ENCODE peak calls at places on chromosomes 3 and 15, in five cellular contexts. U, P, C, T and B are unnamed samples.

GRCh38 chr15:85671156-85671555 is 123.6 kb downstream of the KLHL25 start:
- DNase-seq in U (no peak), P (no peak), C (no peak), T (peak), B (no peak)

GRCh38 chr3:188278717-188279324 is 124.9 kb downstream of the LPP start:
- DNase-seq in U (no peak), P (no peak), C (no peak), T (no peak), B (no peak)

GRCh38 chr3:177080122-177080521 is 117.2 kb downstream of the TBL1XR1 start:
- DNase-seq in U (no peak), P (no peak), C (no peak), T (no peak), B (no peak)

GRCh38 chr15:77867266-77868047 is 210.1 kb downstream of the TBC1D2B start:
- DNase-seq in U (no peak), P (peak), C (no peak), T (no peak), B (peak)

GRCh38 chr15:76165951-76166350 is 106.2 kb downstream of the TMEM266 start:
- DNase-seq in U (no peak), P (no peak), C (no peak), T (no peak), B (no peak)

GRCh38 chr15:63251701-63252100 is 25.7 kb upstream of the APH1B start:
- DNase-seq in U (no peak), P (no peak), C (no peak), T (no peak), B (no peak)

GRCh38 chr3:135142530-135142929 is 347.5 kb downstream of the EPHB1 start:
- DNase-seq in U (no peak), P (no peak), C (no peak), T (no peak), B (no peak)

GRCh38 chr15:39770748-39771689 is 11.6 kb downstream of the FSIP1 start:
- DNase-seq in U (no peak), P (no peak), C (no peak), T (no peak), B (no peak)

GRCh38 chr3:196141052-196141865 is 59.4 kb upstream of the TFRC start:
- DNase-seq in U (no peak), P (no peak), C (no peak), T (no peak), B (peak)

GRCh38 chr3:127542441-127542952 is 48.0 kb downstream of the TPRA1 start:
- DNase-seq in U (no peak), P (no peak), C (no peak), T (no peak), B (no peak)

GRCh38 chr3:127544806-127545545 is 45.6 kb downstream of the TPRA1 start:
- DNase-seq in U (no peak), P (no peak), C (no peak), T (no peak), B (no peak)

GRCh38 chr3:127543441-127543840 is 47.1 kb downstream of the TPRA1 start:
- DNase-seq in U (no peak), P (no peak), C (no peak), T (no peak), B (no peak)

GRCh38 chr3:127545711-127546457 is 44.6 kb downstream of the TPRA1 start:
- DNase-seq in U (no peak), P (no peak), C (no peak), T (no peak), B (peak)

DNA sequence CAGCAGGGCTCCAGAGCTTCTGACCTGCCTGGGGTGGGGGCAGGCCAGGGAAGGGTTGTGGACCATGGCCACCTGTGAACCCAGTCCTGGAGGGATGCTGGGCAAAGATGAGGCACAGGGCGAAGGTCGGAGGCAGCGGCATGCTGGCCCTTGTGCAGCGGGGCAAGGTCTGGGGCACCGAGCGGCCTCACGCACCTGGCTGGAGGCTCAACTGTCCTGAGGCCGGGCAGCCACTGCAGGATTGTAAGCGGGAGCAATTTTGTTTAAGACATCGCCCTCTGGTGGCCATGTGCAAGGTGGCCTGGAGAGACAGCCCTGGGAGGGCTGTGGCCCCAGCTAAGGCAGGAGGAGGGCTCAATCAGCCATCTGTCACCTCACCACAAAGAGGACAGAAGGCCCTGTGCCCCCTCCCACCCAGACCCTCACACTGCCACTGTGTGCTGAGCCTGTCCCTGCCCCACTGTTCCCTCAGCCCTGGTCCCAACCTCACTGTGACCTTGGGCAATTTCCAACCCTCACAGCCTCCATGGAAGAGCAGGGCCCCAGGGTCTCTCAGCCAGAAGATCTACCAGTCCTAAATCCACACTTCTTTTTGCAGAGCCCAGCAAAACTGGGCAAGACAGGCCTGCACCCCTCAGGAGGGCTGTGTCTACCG is 46.3 kb downstream of the TPRA1 start:
- DNase-seq in U (peak), P (peak), C (peak), T (peak), B (no peak)
- TF ChIP-seq CTCF in U (peak), P (peak), C (peak), T (peak), B (peak)

DNA sequence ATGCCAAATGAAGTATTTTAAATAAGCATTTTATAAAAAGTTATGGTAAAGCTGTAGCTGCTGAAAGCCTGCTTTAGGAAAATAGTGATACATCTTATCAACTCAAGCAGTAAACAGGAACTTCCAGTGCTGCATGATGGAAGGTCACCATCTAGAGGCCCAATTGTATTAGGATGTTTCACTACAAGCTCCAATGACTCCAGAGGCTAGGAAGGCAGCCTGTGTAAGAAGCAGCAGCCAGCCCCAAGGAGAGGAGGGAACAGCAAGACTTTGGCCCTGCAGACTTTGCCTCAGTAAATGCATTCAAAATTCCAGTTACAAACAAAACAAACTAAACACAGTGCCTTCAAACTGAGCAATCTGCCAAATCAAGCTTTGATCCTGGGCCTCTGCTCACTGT is 32.1 kb downstream of the ILDR1 start:
- DNase-seq in U (no peak), P (no peak), C (no peak), T (no peak), B (no peak)
- TF ChIP-seq CTCF in U (no peak), P (peak), C (no peak), T (peak), B (no peak)

GRCh38 chr15:54840999-54841398 is 355.7 kb downstream of the RSL24D1 start:
- DNase-seq in U (no peak), P (no peak), C (no peak), T (no peak), B (no peak)
- TF ChIP-seq CTCF in U (no peak), P (no peak), C (peak), T (no peak), B (no peak)

DNA sequence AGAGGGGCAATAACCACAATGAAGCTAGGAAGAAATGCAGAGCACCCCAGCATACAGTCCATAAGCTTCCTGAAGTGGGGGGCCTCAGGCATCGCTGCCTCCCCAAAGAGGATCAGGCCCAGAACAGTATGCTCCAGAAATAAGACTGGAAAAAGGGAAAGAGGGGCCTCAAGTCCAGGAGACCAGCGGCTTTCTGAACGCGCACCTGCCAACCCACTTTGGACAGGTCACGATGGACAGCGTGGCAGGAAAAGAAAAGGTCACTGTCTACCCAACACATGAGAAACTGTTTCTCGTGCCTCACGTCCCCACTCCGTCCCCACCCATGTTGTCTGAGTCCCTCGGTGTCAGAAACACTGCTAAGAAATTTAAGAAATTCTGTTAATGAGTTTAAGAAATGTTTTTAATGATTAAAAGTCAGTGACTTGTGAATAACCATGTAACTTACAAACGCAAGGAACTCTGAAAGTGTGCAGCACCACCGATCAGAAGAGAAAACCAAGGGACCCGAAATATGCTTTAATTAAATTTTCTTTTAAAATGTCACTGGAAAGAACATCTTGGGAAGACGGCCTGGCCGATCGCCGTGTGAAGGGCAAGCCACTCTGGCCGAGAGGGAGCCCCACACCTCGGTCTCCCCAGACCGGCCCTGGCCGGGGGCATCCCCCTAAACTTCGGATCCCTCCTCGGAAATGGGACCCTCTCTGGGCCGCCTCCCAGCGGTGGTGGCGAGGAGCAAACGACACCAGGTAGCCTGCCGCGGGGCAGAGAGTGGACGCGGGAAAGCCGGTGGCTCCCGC is 1.7 kb upstream of the PPARG start:
- DNase-seq in U (no peak), P (no peak), C (no peak), T (no peak), B (no peak)
- TF ChIP-seq CTCF in U (no peak), P (no peak), C (peak), T (peak), B (peak)

DNA sequence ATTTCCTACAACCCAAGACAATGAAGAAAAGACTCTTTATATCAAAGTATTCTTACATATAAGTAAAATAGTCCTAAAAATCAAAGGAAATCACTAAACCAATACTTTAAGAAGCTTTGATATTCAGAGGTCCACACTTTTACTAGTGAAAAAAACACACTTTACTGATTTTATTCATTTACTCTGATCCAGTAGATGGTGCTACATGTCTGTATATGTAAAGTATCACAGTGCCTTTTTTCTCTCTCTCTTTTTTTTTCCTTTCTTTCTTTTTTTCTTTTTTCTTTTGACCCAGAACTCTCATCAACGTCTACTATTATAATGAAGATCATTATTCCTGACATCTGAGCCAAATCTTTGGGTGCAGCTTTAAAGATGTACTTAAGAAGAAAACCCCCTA is 10.8 kb upstream of the CCDC39 start:
- DNase-seq in U (no peak), P (no peak), C (no peak), T (no peak), B (no peak)
- TF ChIP-seq CTCF in U (no peak), P (peak), C (peak), T (peak), B (peak)

GRCh38 chr3:116614795-116615362 is 94.7 kb upstream of the TUSC7 start:
- DNase-seq in U (no peak), P (no peak), C (no peak), T (peak), B (no peak)
- TF ChIP-seq CTCF in U (peak), P (no peak), C (peak), T (peak), B (peak)